ENCODE peak calls at places on chromosomes 5 and 9, in ten cellular contexts. Z is AG09309; F is Karpas-422; L is iPS DF 19.7; Q is substantia nigra; X is non-pigmented ciliary epithelial cell; W is HT1080; U is aorta; Y is activated CD8-positive, alpha-beta T cell treated with anti-CD3 and anti-CD28 coated beads for 36 hours; M is amniotic stem cell. O is an unnamed sample.
A peak's percentile ranks its signal among the peaks of the same experiment; 100 is the strongest.

GRCh38 chr9:136327313-136327971 is at the start of gene GPSM1:
- DNase-seq in Z (no peak), F (no peak), L (no peak), Q (no peak), X (no peak), W (no peak), U (peak; percentile 89), Y (peak; percentile 50), M (no peak), O (peak; percentile 69)

GRCh38 chr9:70884276-70884675 is 237.1 kb downstream of the TRPM3 start:
- DNase-seq in Z (no peak), F (no peak), L (no peak), Q (no peak), X (no peak), W (no peak), U (no peak), Y (no peak), M (no peak), O (no peak)

GRCh38 chr5:170907758-170908157 is 45.9 kb downstream of the RANBP17 start:
- DNase-seq in Z (no peak), F (peak; percentile 67), L (no peak), Q (no peak), X (no peak), W (peak; percentile 68), U (no peak), Y (no peak), M (no peak), O (peak; percentile 71)

GRCh38 chr5:181069767-181070491 is 29.9 kb downstream of the BTNL9 start:
- DNase-seq in Z (no peak), F (no peak), L (peak; percentile 47), Q (no peak), X (no peak), W (peak; percentile 41), U (no peak), Y (no peak), M (no peak), O (no peak)

GRCh38 chr5:1297243-1297642 is 2.4 kb upstream of the TERT start:
- DNase-seq in Z (no peak), F (peak; percentile 74), L (no peak), Q (no peak), X (no peak), W (no peak), U (no peak), Y (no peak), M (no peak), O (no peak)

GRCh38 chr9:88532320-88532719 is 2.7 kb upstream of the NXNL2 start:
- DNase-seq in Z (no peak), F (no peak), L (no peak), Q (no peak), X (no peak), W (no peak), U (no peak), Y (peak; percentile 40), M (no peak), O (peak; percentile 78)

GRCh38 chr5:179603308-179603707 is 20.2 kb downstream of the HNRNPH1 start:
- DNase-seq in Z (no peak), F (peak; percentile 5), L (no peak), Q (no peak), X (no peak), W (no peak), U (no peak), Y (no peak), M (no peak), O (no peak)

GRCh38 chr9:30235068-30235467 is 2149.4 kb upstream of the ACO1 start:
- DNase-seq in Z (no peak), F (no peak), L (no peak), Q (no peak), X (no peak), W (no peak), U (no peak), Y (no peak), M (no peak), O (no peak)

GRCh38 chr9:5459289-5459829 is 9.0 kb downstream of the CD274 start:
- DNase-seq in Z (no peak), F (no peak), L (no peak), Q (no peak), X (no peak), W (peak; percentile 52), U (no peak), Y (peak; percentile 31), M (no peak), O (peak; percentile 39)

GRCh38 chr9:130149654-130150286 is 22.4 kb upstream of the NCS1 start:
- DNase-seq in Z (no peak), F (no peak), L (no peak), Q (no peak), X (no peak), W (no peak), U (no peak), Y (no peak), M (no peak), O (no peak)

GRCh38 chr5:137466888-137467287 is 32.2 kb downstream of the SPOCK1 start:
- DNase-seq in Z (no peak), F (no peak), L (no peak), Q (no peak), X (no peak), W (no peak), U (peak; percentile 77), Y (no peak), M (no peak), O (no peak)

GRCh38 chr9:119278138-119278537 is 91.1 kb downstream of the BRINP1 start:
- DNase-seq in Z (no peak), F (no peak), L (no peak), Q (no peak), X (no peak), W (no peak), U (no peak), Y (no peak), M (no peak), O (no peak)

GRCh38 chr5:73233461-73234151 is 60.6 kb downstream of the TMEM174 start:
- DNase-seq in Z (no peak), F (no peak), L (no peak), Q (no peak), X (no peak), W (no peak), U (peak; percentile 80), Y (peak; percentile 36), M (no peak), O (peak; percentile 22)

GRCh38 chr5:21154526-21154925 is 1166.5 kb upstream of the CDH18 start:
- DNase-seq in Z (no peak), F (no peak), L (no peak), Q (no peak), X (no peak), W (peak; percentile 43), U (no peak), Y (no peak), M (no peak), O (no peak)

GRCh38 chr5:181163487-181164075 is 16.2 kb downstream of the OR2V2 start:
- DNase-seq in Z (no peak), F (no peak), L (no peak), Q (no peak), X (no peak), W (peak; percentile 24), U (no peak), Y (peak; percentile 41), M (no peak), O (no peak)

GRCh38 chr9:72753261-72753893 is 199.5 kb downstream of the ALDH1A1 start:
- DNase-seq in Z (no peak), F (no peak), L (no peak), Q (no peak), X (peak; percentile 13), W (peak; percentile 3), U (no peak), Y (no peak), M (peak; percentile 22), O (peak; percentile 53)

GRCh38 chr9:113656771-113657670 is 193.5 kb downstream of the RGS3 start:
- DNase-seq in Z (no peak), F (no peak), L (no peak), Q (no peak), X (no peak), W (no peak), U (no peak), Y (no peak), M (no peak), O (no peak)

GRCh38 chr5:179153341-179153901 is 93.2 kb downstream of the ZNF354C start:
- DNase-seq in Z (no peak), F (no peak), L (no peak), Q (no peak), X (no peak), W (no peak), U (no peak), Y (no peak), M (no peak), O (no peak)

GRCh38 chr9:94908583-94909249 is 182.2 kb downstream of the AOPEP start:
- DNase-seq in Z (no peak), F (no peak), L (no peak), Q (no peak), X (no peak), W (no peak), U (no peak), Y (no peak), M (no peak), O (no peak)

GRCh38 chr5:16160706-16161105 is 18.9 kb downstream of the MARCHF11 start:
- DNase-seq in Z (peak; percentile 25), F (peak; percentile 85), L (peak; percentile 61), Q (no peak), X (peak; percentile 19), W (peak; percentile 69), U (no peak), Y (peak; percentile 15), M (peak; percentile 30), O (peak; percentile 85)

GRCh38 chr5:171721469-171721868 is 64.1 kb upstream of the SMIM23 start:
- DNase-seq in Z (no peak), F (no peak), L (no peak), Q (no peak), X (no peak), W (no peak), U (no peak), Y (no peak), M (no peak), O (no peak)

GRCh38 chr5:168165977-168166376 is 125.5 kb upstream of the WWC1 start:
- DNase-seq in Z (no peak), F (no peak), L (no peak), Q (no peak), X (no peak), W (no peak), U (no peak), Y (no peak), M (no peak), O (no peak)

GRCh38 chr9:33132249-33132772 is 34.8 kb downstream of the B4GALT1 start:
- DNase-seq in Z (peak; percentile 51), F (no peak), L (no peak), Q (no peak), X (peak; percentile 51), W (peak; percentile 86), U (no peak), Y (no peak), M (peak; percentile 67), O (peak; percentile 55)

GRCh38 chr5:163565492-163565891 is 60.1 kb downstream of the MAT2B start:
- DNase-seq in Z (no peak), F (no peak), L (no peak), Q (no peak), X (no peak), W (no peak), U (no peak), Y (no peak), M (no peak), O (peak; percentile 17)

O was measured in choroid plexus epithelial cell.